ENCODE peak calls at places on chromosomes 12 and 14, in nine cellular contexts. One of them, this sample, is unnamed.

GRCh38 chr14:37311233-37311632 is 113.5 kb downstream of the MIPOL1 start:
- DNase-seq in left kidney: no peak
- DNase-seq in sciatic nerve: no peak
- DNase-seq in brain microvascular endothelial cell: no peak
- DNase-seq in stomach: no peak
- DNase-seq in astrocyte: no peak
- DNase-seq in AG10803: no peak
- DNase-seq in GM04503: no peak
- DNase-seq in NAMALWA: no peak
- DNase-seq in this sample: no peak

GRCh38 chr14:49479432-49479831 is 106.7 kb downstream of the RPS29 start:
- DNase-seq in left kidney: no peak
- DNase-seq in sciatic nerve: no peak
- DNase-seq in brain microvascular endothelial cell: no peak
- DNase-seq in stomach: peak
- DNase-seq in astrocyte: no peak
- DNase-seq in AG10803: peak
- DNase-seq in GM04503: no peak
- DNase-seq in NAMALWA: no peak
- DNase-seq in this sample: no peak

GRCh38 chr12:129693731-129694130 is 210.1 kb downstream of the TMEM132D start:
- DNase-seq in left kidney: no peak
- DNase-seq in sciatic nerve: no peak
- DNase-seq in brain microvascular endothelial cell: no peak
- DNase-seq in stomach: no peak
- DNase-seq in astrocyte: no peak
- DNase-seq in AG10803: no peak
- DNase-seq in GM04503: no peak
- DNase-seq in NAMALWA: no peak
- DNase-seq in this sample: no peak

GRCh38 chr14:103880334-103880985 is 33.1 kb upstream of the PPP1R13B start:
- DNase-seq in left kidney: peak
- DNase-seq in sciatic nerve: peak
- DNase-seq in brain microvascular endothelial cell: peak
- DNase-seq in stomach: peak
- DNase-seq in astrocyte: peak
- DNase-seq in AG10803: peak
- DNase-seq in GM04503: peak
- DNase-seq in NAMALWA: no peak
- DNase-seq in this sample: peak

GRCh38 chr14:70359076-70359424 is 433 bp downstream of the COX16 start:
- DNase-seq in left kidney: no peak
- DNase-seq in sciatic nerve: no peak
- DNase-seq in brain microvascular endothelial cell: peak
- DNase-seq in stomach: peak
- DNase-seq in astrocyte: no peak
- DNase-seq in AG10803: no peak
- DNase-seq in GM04503: peak
- DNase-seq in NAMALWA: peak
- DNase-seq in this sample: no peak

GRCh38 chr14:31395572-31396205 is 24.7 kb downstream of the HEATR5A start:
- DNase-seq in left kidney: no peak
- DNase-seq in sciatic nerve: no peak
- DNase-seq in brain microvascular endothelial cell: no peak
- DNase-seq in stomach: no peak
- DNase-seq in astrocyte: no peak
- DNase-seq in AG10803: no peak
- DNase-seq in GM04503: no peak
- DNase-seq in NAMALWA: no peak
- DNase-seq in this sample: no peak

GRCh38 chr14:69818760-69819191 is 21.7 kb upstream of the SLC10A1 start:
- DNase-seq in left kidney: peak
- DNase-seq in sciatic nerve: no peak
- DNase-seq in brain microvascular endothelial cell: peak
- DNase-seq in stomach: no peak
- DNase-seq in astrocyte: peak
- DNase-seq in AG10803: peak
- DNase-seq in GM04503: no peak
- DNase-seq in NAMALWA: peak
- DNase-seq in this sample: no peak

GRCh38 chr12:5428332-5429221 is 3.3 kb upstream of the NTF3 start:
- DNase-seq in left kidney: peak
- DNase-seq in sciatic nerve: no peak
- DNase-seq in brain microvascular endothelial cell: peak
- DNase-seq in stomach: no peak
- DNase-seq in astrocyte: no peak
- DNase-seq in AG10803: peak
- DNase-seq in GM04503: no peak
- DNase-seq in NAMALWA: peak
- DNase-seq in this sample: no peak

GRCh38 chr12:106310687-106311086 is 8.2 kb downstream of the TCP11L2 start:
- DNase-seq in left kidney: peak
- DNase-seq in sciatic nerve: no peak
- DNase-seq in brain microvascular endothelial cell: no peak
- DNase-seq in stomach: no peak
- DNase-seq in astrocyte: no peak
- DNase-seq in AG10803: no peak
- DNase-seq in GM04503: no peak
- DNase-seq in NAMALWA: no peak
- DNase-seq in this sample: no peak

GRCh38 chr12:43107401-43107800 is 444.6 kb downstream of the ADAMTS20 start:
- DNase-seq in left kidney: no peak
- DNase-seq in sciatic nerve: no peak
- DNase-seq in brain microvascular endothelial cell: no peak
- DNase-seq in stomach: no peak
- DNase-seq in astrocyte: no peak
- DNase-seq in AG10803: no peak
- DNase-seq in GM04503: no peak
- DNase-seq in NAMALWA: no peak
- DNase-seq in this sample: no peak

GRCh38 chr12:107320929-107321618 is 227.7 kb upstream of the CRY1 start:
- DNase-seq in left kidney: peak
- DNase-seq in sciatic nerve: peak
- DNase-seq in brain microvascular endothelial cell: peak
- DNase-seq in stomach: no peak
- DNase-seq in astrocyte: peak
- DNase-seq in AG10803: peak
- DNase-seq in GM04503: no peak
- DNase-seq in NAMALWA: no peak
- DNase-seq in this sample: no peak

GRCh38 chr14:74567646-74568379 is 44.2 kb downstream of the LTBP2 start:
- DNase-seq in left kidney: no peak
- DNase-seq in sciatic nerve: no peak
- DNase-seq in brain microvascular endothelial cell: no peak
- DNase-seq in stomach: no peak
- DNase-seq in astrocyte: no peak
- DNase-seq in AG10803: no peak
- DNase-seq in GM04503: no peak
- DNase-seq in NAMALWA: no peak
- DNase-seq in this sample: no peak

GRCh38 chr14:101373690-101374295 is 187.5 kb upstream of the DIO3 start:
- DNase-seq in left kidney: no peak
- DNase-seq in sciatic nerve: no peak
- DNase-seq in brain microvascular endothelial cell: no peak
- DNase-seq in stomach: no peak
- DNase-seq in astrocyte: no peak
- DNase-seq in AG10803: no peak
- DNase-seq in GM04503: no peak
- DNase-seq in NAMALWA: no peak
- DNase-seq in this sample: no peak

GRCh38 chr12:41304526-41304925 is 116.4 kb downstream of the PDZRN4 start:
- DNase-seq in left kidney: no peak
- DNase-seq in sciatic nerve: no peak
- DNase-seq in brain microvascular endothelial cell: no peak
- DNase-seq in stomach: no peak
- DNase-seq in astrocyte: no peak
- DNase-seq in AG10803: no peak
- DNase-seq in GM04503: no peak
- DNase-seq in NAMALWA: no peak
- DNase-seq in this sample: no peak

GRCh38 chr12:48682927-48683326 is 889 bp upstream of the KANSL2 start:
- DNase-seq in left kidney: no peak
- DNase-seq in sciatic nerve: no peak
- DNase-seq in brain microvascular endothelial cell: no peak
- DNase-seq in stomach: no peak
- DNase-seq in astrocyte: no peak
- DNase-seq in AG10803: no peak
- DNase-seq in GM04503: no peak
- DNase-seq in NAMALWA: no peak
- DNase-seq in this sample: no peak

GRCh38 chr12:19012965-19013364 is 116.6 kb upstream of the PLEKHA5 start:
- DNase-seq in left kidney: peak
- DNase-seq in sciatic nerve: no peak
- DNase-seq in brain microvascular endothelial cell: no peak
- DNase-seq in stomach: no peak
- DNase-seq in astrocyte: no peak
- DNase-seq in AG10803: no peak
- DNase-seq in GM04503: no peak
- DNase-seq in NAMALWA: no peak
- DNase-seq in this sample: no peak

GRCh38 chr12:79143803-79144202 is 279.2 kb downstream of the SYT1 start:
- DNase-seq in left kidney: no peak
- DNase-seq in sciatic nerve: no peak
- DNase-seq in brain microvascular endothelial cell: no peak
- DNase-seq in stomach: no peak
- DNase-seq in astrocyte: peak
- DNase-seq in AG10803: no peak
- DNase-seq in GM04503: no peak
- DNase-seq in NAMALWA: no peak
- DNase-seq in this sample: no peak

GRCh38 chr12:113477842-113478215 is 6.2 kb upstream of the LHX5 start:
- DNase-seq in left kidney: no peak
- DNase-seq in sciatic nerve: no peak
- DNase-seq in brain microvascular endothelial cell: no peak
- DNase-seq in stomach: no peak
- DNase-seq in astrocyte: no peak
- DNase-seq in AG10803: no peak
- DNase-seq in GM04503: no peak
- DNase-seq in NAMALWA: no peak
- DNase-seq in this sample: no peak

GRCh38 chr12:120438495-120439198 is 734 bp downstream of the COX6A1 start:
- DNase-seq in left kidney: no peak
- DNase-seq in sciatic nerve: no peak
- DNase-seq in brain microvascular endothelial cell: no peak
- DNase-seq in stomach: no peak
- DNase-seq in astrocyte: no peak
- DNase-seq in AG10803: no peak
- DNase-seq in GM04503: no peak
- DNase-seq in NAMALWA: peak
- DNase-seq in this sample: no peak

This sample was measured in pancreas.